ENCODE peak calls at places on chromosomes 7 and 10, in seven cellular contexts. T is neuronal stem cell; I is fibroblast of lung; N is body of pancreas; R is stimulated activated naive CD4-positive, alpha-beta T cell; O is GM03348; M is GOT3. H is an unnamed sample.

GRCh38 chr10:43221419-43222293 is 45.2 kb downstream of the RASGEF1A start:
- DNase-seq in T (no peak), I (no peak), N (peak; percentile 4), R (no peak), O (no peak), M (no peak), H (peak; percentile 23)

GRCh38 chr7:101663747-101664146 is 34.7 kb upstream of the MYL10 start:
- DNase-seq in T (no peak), I (no peak), N (no peak), R (no peak), O (no peak), M (no peak), H (no peak)

GRCh38 chr7:47516985-47517590 is 64.8 kb downstream of the TNS3 start:
- DNase-seq in T (no peak), I (peak; percentile 58), N (peak; percentile 86), R (no peak), O (no peak), M (no peak), H (no peak)

GRCh38 chr10:123031124-123031523 is 22.3 kb downstream of the ACADSB start:
- DNase-seq in T (no peak), I (no peak), N (no peak), R (no peak), O (no peak), M (no peak), H (no peak)

GRCh38 chr10:70267161-70267933 is 16.5 kb downstream of the NPFFR1 start:
- DNase-seq in T (no peak), I (peak; percentile 98), N (peak; percentile 32), R (no peak), O (peak; percentile 92), M (no peak), H (peak; percentile 97)

GRCh38 chr7:139264220-139264619 is 33.2 kb downstream of the UBN2 start:
- DNase-seq in T (no peak), I (no peak), N (no peak), R (no peak), O (no peak), M (no peak), H (no peak)

GRCh38 chr10:30151581-30152389 is 92.4 kb upstream of the JCAD start:
- DNase-seq in T (no peak), I (peak; percentile 93), N (no peak), R (no peak), O (peak; percentile 85), M (peak; percentile 37), H (peak; percentile 68)

GRCh38 chr10:2885276-2885955 is 181.9 kb upstream of the PFKP start:
- DNase-seq in T (no peak), I (no peak), N (no peak), R (no peak), O (no peak), M (no peak), H (no peak)

GRCh38 chr7:152464312-152465117 is 28.7 kb upstream of the KMT2C start:
- DNase-seq in T (peak; percentile 43), I (peak; percentile 81), N (peak; percentile 78), R (no peak), O (peak; percentile 95), M (no peak), H (peak; percentile 77)

GRCh38 chr7:140417456-140418155 is 13.7 kb downstream of the RAB19 start:
- DNase-seq in T (no peak), I (no peak), N (peak; percentile 16), R (no peak), O (no peak), M (no peak), H (no peak)

GRCh38 chr7:87934699-87935372 is 785 bp downstream of the ADAM22 start:
- DNase-seq in T (peak; percentile 17), I (peak; percentile 27), N (no peak), R (peak; percentile 9), O (peak; percentile 20), M (no peak), H (peak; percentile 19)

GRCh38 chr10:62239994-62240393 is 28.6 kb downstream of the RTKN2 start:
- DNase-seq in T (no peak), I (no peak), N (no peak), R (no peak), O (no peak), M (no peak), H (no peak)

GRCh38 chr10:5552376-5553321 is 27.9 kb downstream of the CALML3 start:
- DNase-seq in T (no peak), I (no peak), N (no peak), R (no peak), O (no peak), M (no peak), H (no peak)

GRCh38 chr10:89250814-89251416 is 660 bp downstream of the LIPA start:
- DNase-seq in T (no peak), I (no peak), N (no peak), R (no peak), O (no peak), M (no peak), H (peak; percentile 17)

GRCh38 chr7:142880886-142881505 is 4.5 kb downstream of the TRPV6 start:
- DNase-seq in T (peak; percentile 38), I (peak; percentile 14), N (peak; percentile 56), R (peak; percentile 25), O (peak; percentile 43), M (no peak), H (peak; percentile 37)

GRCh38 chr7:26603631-26604030 is 260.8 kb downstream of the SKAP2 start:
- DNase-seq in T (no peak), I (no peak), N (no peak), R (no peak), O (no peak), M (no peak), H (peak; percentile 20)

GRCh38 chr10:73233883-73234282 is 13.2 kb downstream of the DNAJC9 start:
- DNase-seq in T (no peak), I (no peak), N (no peak), R (no peak), O (no peak), M (no peak), H (no peak)

GRCh38 chr7:112990619-112991018 is 96.0 kb downstream of the GPR85 start:
- DNase-seq in T (no peak), I (peak; percentile 33), N (no peak), R (no peak), O (peak; percentile 21), M (no peak), H (peak; percentile 83)

GRCh38 chr10:12729885-12730284 is 271.6 kb downstream of the CCDC3 start:
- DNase-seq in T (no peak), I (no peak), N (no peak), R (no peak), O (no peak), M (no peak), H (no peak)

GRCh38 chr7:73342645-73343044 is 14.7 kb downstream of the FKBP6 start:
- DNase-seq in T (peak; percentile 26), I (peak; percentile 78), N (peak; percentile 55), R (no peak), O (peak; percentile 76), M (no peak), H (peak; percentile 54)

GRCh38 chr10:130635528-130635927 is 499.3 kb downstream of the GLRX3 start:
- DNase-seq in T (no peak), I (no peak), N (no peak), R (no peak), O (no peak), M (no peak), H (no peak)

GRCh38 chr7:11714205-11714604 is 117.8 kb downstream of the THSD7A start:
- DNase-seq in T (no peak), I (no peak), N (no peak), R (no peak), O (no peak), M (no peak), H (peak; percentile 42)

GRCh38 chr7:40675741-40676140 is 540.9 kb downstream of the SUGCT start:
- DNase-seq in T (no peak), I (no peak), N (no peak), R (no peak), O (no peak), M (no peak), H (no peak)

GRCh38 chr10:114526112-114526496 is 121.8 kb upstream of the AFAP1L2 start:
- DNase-seq in T (no peak), I (peak; percentile 31), N (no peak), R (no peak), O (no peak), M (no peak), H (no peak)

GRCh38 chr7:882336-883028 is 6.1 kb downstream of the GET4 start:
- DNase-seq in T (no peak), I (no peak), N (peak; percentile 62), R (no peak), O (no peak), M (no peak), H (no peak)

GRCh38 chr10:93181249-93181928 is 107.7 kb downstream of the CYP26A1 start:
- DNase-seq in T (no peak), I (no peak), N (no peak), R (no peak), O (no peak), M (no peak), H (no peak)

GRCh38 chr10:15351099-15351820 is 19.8 kb downstream of the FAM171A1 start:
- DNase-seq in T (no peak), I (no peak), N (no peak), R (no peak), O (no peak), M (no peak), H (no peak)

GRCh38 chr7:122604251-122604650 is 94.7 kb downstream of the RNF133 start:
- DNase-seq in T (no peak), I (no peak), N (no peak), R (no peak), O (no peak), M (no peak), H (no peak)

GRCh38 chr7:151117565-151117964 is 31.3 kb downstream of the AGAP3 start:
- DNase-seq in T (no peak), I (no peak), N (no peak), R (no peak), O (no peak), M (no peak), H (no peak)

GRCh38 chr7:8035647-8036518 is 67.3 kb downstream of the GLCCI1 start:
- DNase-seq in T (no peak), I (peak; percentile 66), N (no peak), R (no peak), O (peak; percentile 25), M (no peak), H (peak; percentile 60)

GRCh38 chr7:6564091-6564770 is 13.0 kb upstream of the GRID2IP start:
- DNase-seq in T (no peak), I (no peak), N (no peak), R (no peak), O (peak; percentile 62), M (no peak), H (no peak)

GRCh38 chr10:1610986-1611770 is 126.1 kb downstream of the ADARB2 start:
- DNase-seq in T (no peak), I (no peak), N (no peak), R (no peak), O (no peak), M (no peak), H (no peak)

GRCh38 chr7:157674027-157674714 is 337.4 kb downstream of the DNAJB6 start:
- DNase-seq in T (no peak), I (no peak), N (no peak), R (no peak), O (no peak), M (no peak), H (no peak)

GRCh38 chr10:17026686-17027485 is 102.7 kb downstream of the CUBN start:
- DNase-seq in T (no peak), I (peak; percentile 53), N (no peak), R (peak; percentile 27), O (peak; percentile 19), M (no peak), H (peak; percentile 92)

H was measured in ELR.